ENCODE peak calls at places on chromosomes 11 and 22, in seven cellular contexts. X is hepatocyte, F is trophoblast cell, G is A549, P is endodermal cell, T is cardiac muscle cell, R is stomach. L is an unnamed sample.
A peak's percentile ranks its signal among the peaks of the same experiment; 100 is the strongest.

GRCh38 chr11:65187971-65188461 is 6.3 kb downstream of the CAPN1 start:
- DNase-seq in X (no peak), F (no peak), G (no peak), P (peak; percentile 29), T (no peak), R (no peak), L (no peak)

GRCh38 chr22:22614065-22614464 is 30.3 kb upstream of the GGTLC2 start:
- DNase-seq in X (no peak), F (no peak), G (no peak), P (peak; percentile 62), T (no peak), R (no peak), L (no peak)

GRCh38 chr22:21996175-21996574 is 13.6 kb upstream of the TOP3B start:
- DNase-seq in X (no peak), F (no peak), G (no peak), P (no peak), T (no peak), R (no peak), L (no peak)

GRCh38 chr11:15852179-15852578 is 504.2 kb downstream of the SOX6 start:
- DNase-seq in X (no peak), F (peak; percentile 3), G (no peak), P (peak; percentile 79), T (no peak), R (peak; percentile 34), L (no peak)

GRCh38 chr22:48941903-48942625 is 885.6 kb downstream of the BRD1 start:
- DNase-seq in X (no peak), F (no peak), G (no peak), P (peak; percentile 21), T (no peak), R (peak; percentile 18), L (no peak)

GRCh38 chr11:113286509-113287497 is 27.6 kb upstream of the TTC12 start:
- DNase-seq in X (no peak), F (no peak), G (no peak), P (no peak), T (peak; percentile 45), R (no peak), L (no peak)

GRCh38 chr11:34972892-34973291 is 56.5 kb downstream of the PDHX start:
- DNase-seq in X (no peak), F (no peak), G (no peak), P (no peak), T (peak; percentile 25), R (no peak), L (no peak)

GRCh38 chr22:30604723-30605122 is 2.3 kb upstream of the TCN2 start:
- DNase-seq in X (no peak), F (no peak), G (no peak), P (no peak), T (no peak), R (no peak), L (no peak)

GRCh38 chr11:82718307-82718706 is 15.4 kb downstream of the FAM181B start:
- DNase-seq in X (peak; percentile 78), F (no peak), G (peak; percentile 61), P (peak; percentile 73), T (peak; percentile 60), R (no peak), L (no peak)

GRCh38 chr11:64226507-64227051 is 505 bp downstream of the NUDT22 start:
- DNase-seq in X (no peak), F (no peak), G (no peak), P (peak; percentile 76), T (no peak), R (peak; percentile 68), L (peak; percentile 44)

GRCh38 chr11:67053896-67054850 is 2.5 kb upstream of the RHOD start:
- DNase-seq in X (peak; percentile 87), F (peak; percentile 88), G (peak; percentile 98), P (peak; percentile 91), T (peak; percentile 79), R (peak; percentile 63), L (peak; percentile 31)

GRCh38 chr11:44600739-44601416 is 35.4 kb downstream of the CD82 start:
- DNase-seq in X (no peak), F (no peak), G (no peak), P (no peak), T (peak; percentile 50), R (no peak), L (no peak)

GRCh38 chr22:45997077-45997774 is 20.3 kb upstream of the WNT7B start:
- DNase-seq in X (peak; percentile 69), F (peak; percentile 35), G (no peak), P (no peak), T (peak; percentile 99), R (peak; percentile 63), L (no peak)

GRCh38 chr11:96506953-96507354 is 117.1 kb downstream of the JRKL start:
- DNase-seq in X (no peak), F (no peak), G (no peak), P (no peak), T (peak; percentile 7), R (no peak), L (no peak)
- H3K27ac ChIP-seq in X (no peak overlapping the region), F (no peak overlapping the region), G (no peak overlapping the region), P (no peak overlapping the region), T (no peak overlapping the region), R (no peak overlapping the region), L (no peak overlapping the region)

GRCh38 chr11:93524173-93524536 is 19.0 kb downstream of the SMCO4 start:
- DNase-seq in X (no peak), F (no peak), G (no peak), P (no peak), T (no peak), R (no peak), L (no peak)
- H3K27ac ChIP-seq in X (no peak overlapping the region), F (no peak overlapping the region), G (no peak overlapping the region), P (no peak overlapping the region), T (no peak overlapping the region), R (no peak overlapping the region), L (no peak overlapping the region)

GRCh38 chr11:102384419-102385052 is 37.5 kb downstream of the BIRC2 start:
- DNase-seq in X (no peak), F (no peak), G (no peak), P (peak; percentile 48), T (no peak), R (no peak), L (no peak)
- H3K27ac ChIP-seq in X (peak overlapping the region; percentile 89), F (no peak overlapping the region), G (no peak overlapping the region), P (no peak overlapping the region), T (peak overlapping the region; percentile 59), R (no peak overlapping the region), L (no peak overlapping the region)

GRCh38 chr22:35462558-35463230 is 62.8 kb downstream of the MCM5 start:
- DNase-seq in X (no peak), F (no peak), G (no peak), P (no peak), T (no peak), R (no peak), L (no peak)
- H3K27ac ChIP-seq in X (no peak overlapping the region), F (no peak overlapping the region), G (no peak overlapping the region), P (no peak overlapping the region), T (no peak overlapping the region), R (no peak overlapping the region), L (no peak overlapping the region)

GRCh38 chr11:128517457-128518230 is 69.7 kb downstream of the ETS1 start:
- DNase-seq in X (no peak), F (no peak), G (no peak), P (no peak), T (peak; percentile 55), R (no peak), L (peak; percentile 7)

GRCh38 chr11:128519353-128519752 is 68.0 kb downstream of the ETS1 start:
- DNase-seq in X (no peak), F (no peak), G (no peak), P (no peak), T (no peak), R (no peak), L (peak; percentile 22)

GRCh38 chr11:128520206-128520885 is 67.0 kb downstream of the ETS1 start:
- DNase-seq in X (no peak), F (no peak), G (no peak), P (no peak), T (no peak), R (no peak), L (peak; percentile 74)

GRCh38 chr11:128516886-128517285 is 70.5 kb downstream of the ETS1 start:
- DNase-seq in X (no peak), F (no peak), G (no peak), P (no peak), T (no peak), R (no peak), L (no peak)

GRCh38 chr11:128518493-128519207 is 68.7 kb downstream of the ETS1 start:
- DNase-seq in X (no peak), F (no peak), G (no peak), P (no peak), T (peak; percentile 41), R (no peak), L (peak; percentile 1)
- H3K27ac ChIP-seq in X (no peak overlapping the region), F (no peak overlapping the region), G (peak overlapping the region; percentile 77), P (no peak overlapping the region), T (no peak overlapping the region), R (peak overlapping the region; percentile 59), L (peak overlapping the region; percentile 97)

DNA sequence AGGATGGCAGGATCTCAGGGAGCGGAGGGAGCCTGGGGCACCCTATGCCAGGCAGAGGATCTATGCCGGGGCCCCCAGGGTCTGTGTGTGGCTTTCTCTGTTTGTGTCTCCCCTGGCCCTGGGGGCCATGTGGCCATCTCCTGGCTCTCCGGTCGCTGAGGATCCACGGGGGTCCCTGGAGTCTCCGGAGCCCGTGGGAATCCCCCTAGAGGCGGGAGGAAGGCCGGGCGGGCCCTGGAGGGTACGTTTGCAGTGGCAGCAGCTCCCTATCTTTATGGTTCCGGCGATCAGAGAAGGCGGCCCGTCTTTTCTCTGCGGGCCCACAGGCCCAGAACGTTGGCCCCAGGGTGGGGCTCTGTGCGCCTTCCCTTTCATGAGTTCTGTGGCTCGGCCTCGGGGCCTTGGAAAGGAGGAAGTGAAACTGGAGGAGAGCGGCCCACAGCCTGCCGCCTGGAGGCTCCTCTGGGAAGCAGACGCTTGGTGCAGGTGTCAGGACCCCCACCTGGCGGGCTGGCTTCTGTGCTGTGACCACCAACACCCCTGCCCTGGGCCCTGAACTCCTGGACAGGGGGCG is 82.1 kb downstream of the KCNQ1 start:
- DNase-seq in X (peak; percentile 39), F (no peak), G (no peak), P (peak; percentile 68), T (no peak), R (peak; percentile 87), L (peak; percentile 33)
- H3K27ac ChIP-seq in X (no peak overlapping the region), F (no peak overlapping the region), G (no peak overlapping the region), P (no peak overlapping the region), T (no peak overlapping the region), R (peak overlapping the region; percentile 71), L (peak overlapping the region; percentile 58)

DNA sequence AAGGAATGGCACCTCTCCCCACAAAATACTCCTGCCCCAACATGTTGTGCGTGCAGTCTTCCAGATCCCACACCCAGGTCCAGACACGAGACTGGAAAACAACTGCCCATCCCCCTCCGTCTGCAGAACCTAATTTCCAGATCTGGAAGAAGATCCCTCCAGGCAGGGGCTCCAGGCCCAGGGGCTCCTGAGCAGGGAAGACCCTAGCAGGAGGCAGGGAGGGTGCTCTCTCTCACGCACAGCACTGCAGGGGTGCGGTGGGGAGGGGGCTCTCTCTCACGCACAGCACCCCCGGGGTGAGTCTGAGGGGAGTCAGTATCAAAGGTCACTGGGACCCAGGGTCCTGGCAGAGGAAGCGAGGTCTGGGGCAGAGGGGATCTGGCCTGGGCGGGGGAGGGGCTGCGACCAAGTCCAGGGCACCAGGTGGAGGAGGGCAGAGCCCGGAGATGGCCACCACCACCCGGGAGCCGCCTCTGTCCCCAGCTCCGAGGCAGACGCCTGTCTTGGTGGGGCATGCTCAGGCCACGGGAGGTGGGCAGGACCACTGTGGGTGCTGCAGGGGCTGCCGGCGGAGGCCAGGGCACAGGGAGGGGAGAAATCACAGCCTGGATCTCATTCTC is 1.7 kb downstream of the MLC1 start:
- DNase-seq in X (peak; percentile 47), F (no peak), G (no peak), P (peak; percentile 41), T (no peak), R (no peak), L (no peak)
- H3K27ac ChIP-seq in X (no peak overlapping the region), F (peak overlapping the region; percentile 25), G (no peak overlapping the region), P (no peak overlapping the region), T (no peak overlapping the region), R (no peak overlapping the region), L (no peak overlapping the region)

L was measured in naive thymus-derived CD4-positive, alpha-beta T cell.